ENCODE peak calls at places on chromosomes 12 and 14, in five cellular contexts. G is HEK293T, W is H1, Y is HepG2, M is GM12878. A is an unnamed sample.

GRCh38 chr14:51653096-51653814 is 1.5 kb downstream of the FRMD6 start:
- DNase-seq in G (peak; percentile 16), W (no peak), Y (no peak), M (no peak), A (no peak)

GRCh38 chr12:50572760-50573159 is 68.0 kb downstream of the DIP2B start:
- DNase-seq in G (no peak), W (no peak), Y (no peak), M (no peak), A (no peak)

GRCh38 chr14:91649930-91650329 is 82.0 kb downstream of the CATSPERB start:
- DNase-seq in G (peak; percentile 42), W (no peak), Y (peak; percentile 13), M (no peak), A (peak; percentile 8)

GRCh38 chr12:85920324-85920947 is 46.3 kb downstream of the NTS start:
- DNase-seq in G (peak; percentile 17), W (no peak), Y (peak; percentile 12), M (no peak), A (peak; percentile 9)

GRCh38 chr14:74573421-74574091 is 38.5 kb downstream of the LTBP2 start:
- DNase-seq in G (no peak), W (no peak), Y (no peak), M (no peak), A (no peak)

GRCh38 chr12:124947561-124948398 is 33.3 kb upstream of the UBC start:
- DNase-seq in G (no peak), W (no peak), Y (no peak), M (no peak), A (no peak)

GRCh38 chr12:107091989-107092641 is 1.2 kb downstream of the CRY1 start:
- DNase-seq in G (peak; percentile 69), W (no peak), Y (peak; percentile 86), M (peak; percentile 21), A (peak; percentile 82)

GRCh38 chr12:76255692-76256091 is 92.5 kb downstream of the BBS10 start:
- DNase-seq in G (no peak), W (no peak), Y (no peak), M (no peak), A (no peak)

GRCh38 chr12:76611533-76611932 is 52.0 kb upstream of the OSBPL8 start:
- DNase-seq in G (no peak), W (no peak), Y (no peak), M (no peak), A (no peak)

GRCh38 chr12:20695232-20695631 is at the start of gene SLCO1C1:
- DNase-seq in G (no peak), W (peak; percentile 54), Y (no peak), M (no peak), A (peak; percentile 46)

GRCh38 chr12:129676411-129676810 is 227.4 kb downstream of the TMEM132D start:
- DNase-seq in G (no peak), W (no peak), Y (no peak), M (no peak), A (no peak)

GRCh38 chr12:116818341-116818856 is 62.8 kb downstream of the HRK start:
- DNase-seq in G (no peak), W (no peak), Y (no peak), M (no peak), A (no peak)

GRCh38 chr14:95290769-95291440 is 28.8 kb downstream of the CLMN start:
- DNase-seq in G (no peak), W (no peak), Y (no peak), M (no peak), A (no peak)

GRCh38 chr12:121245951-121246350 is 36.0 kb downstream of the P2RX4 start:
- DNase-seq in G (no peak), W (no peak), Y (no peak), M (no peak), A (no peak)

GRCh38 chr14:75022655-75023054 is 19.9 kb downstream of the EIF2B2 start:
- DNase-seq in G (peak; percentile 49), W (no peak), Y (peak; percentile 40), M (no peak), A (no peak)

GRCh38 chr14:52961060-52961639 is 10.3 kb upstream of the FERMT2 start:
- DNase-seq in G (peak; percentile 74), W (peak; percentile 56), Y (peak; percentile 70), M (peak; percentile 13), A (no peak)

GRCh38 chr12:64318605-64319004 is 72.0 kb downstream of the C12orf56 start:
- DNase-seq in G (no peak), W (peak; percentile 51), Y (peak; percentile 1), M (no peak), A (peak; percentile 84)

GRCh38 chr12:75814856-75815754 is 216.5 kb downstream of the PHLDA1 start:
- DNase-seq in G (no peak), W (no peak), Y (no peak), M (no peak), A (no peak)

GRCh38 chr12:74515849-74516248 is 21.8 kb upstream of the ATXN7L3B start:
- DNase-seq in G (no peak), W (no peak), Y (no peak), M (no peak), A (no peak)

GRCh38 chr12:77232045-77232444 is 166.7 kb upstream of the E2F7 start:
- DNase-seq in G (no peak), W (no peak), Y (no peak), M (no peak), A (no peak)

GRCh38 chr14:71319646-71320045 is 412.4 kb downstream of the PCNX1 start:
- DNase-seq in G (peak; percentile 39), W (no peak), Y (no peak), M (no peak), A (no peak)

GRCh38 chr12:54993181-54993835 is 8.7 kb upstream of the TESPA1 start:
- DNase-seq in G (peak; percentile 66), W (peak; percentile 55), Y (peak; percentile 59), M (no peak), A (peak; percentile 68)

GRCh38 chr14:100012478-100012925 is 52.7 kb upstream of the EVL start:
- DNase-seq in G (no peak), W (no peak), Y (no peak), M (peak; percentile 24), A (no peak)

GRCh38 chr14:83873626-83874025 is 1656.3 kb upstream of the FLRT2 start:
- DNase-seq in G (no peak), W (no peak), Y (no peak), M (no peak), A (no peak)

GRCh38 chr14:68734231-68734732 is 58.6 kb downstream of the ZFP36L1 start:
- DNase-seq in G (no peak), W (no peak), Y (no peak), M (peak; percentile 48), A (no peak)

DNA sequence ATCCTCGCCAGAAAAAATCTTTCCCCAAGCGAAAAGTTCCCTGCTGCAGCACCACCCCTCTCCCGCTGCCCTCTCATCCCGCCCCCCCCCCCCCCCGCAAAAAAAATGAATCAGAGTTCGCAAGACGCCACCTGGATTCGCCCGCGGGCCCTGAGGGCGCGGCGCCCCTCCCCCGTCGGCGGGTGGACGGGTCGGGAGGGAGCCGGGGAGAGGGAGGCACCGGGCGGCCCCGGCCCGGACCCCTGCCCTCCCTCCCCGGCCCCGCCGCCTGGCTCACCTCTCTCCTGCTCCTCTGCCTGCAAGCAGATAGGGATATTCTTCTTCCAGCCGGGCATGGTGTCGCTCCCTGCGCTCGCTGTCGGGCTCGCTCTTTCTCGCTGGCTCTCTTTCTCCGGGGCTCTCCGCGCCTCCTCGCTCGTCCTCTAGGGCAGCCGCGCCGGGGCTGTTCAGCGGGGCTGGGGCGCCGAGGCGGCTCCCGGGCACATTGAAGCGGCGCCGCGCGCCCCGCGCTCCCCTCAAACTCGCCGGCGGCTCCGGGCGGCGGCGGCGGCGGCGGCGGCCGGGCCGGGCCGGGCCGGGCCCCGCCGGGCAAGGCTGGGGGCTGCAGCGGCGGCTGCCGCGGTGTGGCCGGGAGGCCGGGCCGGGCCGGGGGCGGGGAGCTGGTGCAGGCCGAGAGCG is 200.2 kb upstream of the CAND1 start:
- DNase-seq in G (peak; percentile 52), W (peak; percentile 78), Y (peak; percentile 3), M (no peak), A (peak; percentile 55)
- TF ChIP-seq SUZ12 in G (no peak), W (no peak), Y (no peak), M (no peak), A (no peak)

DNA sequence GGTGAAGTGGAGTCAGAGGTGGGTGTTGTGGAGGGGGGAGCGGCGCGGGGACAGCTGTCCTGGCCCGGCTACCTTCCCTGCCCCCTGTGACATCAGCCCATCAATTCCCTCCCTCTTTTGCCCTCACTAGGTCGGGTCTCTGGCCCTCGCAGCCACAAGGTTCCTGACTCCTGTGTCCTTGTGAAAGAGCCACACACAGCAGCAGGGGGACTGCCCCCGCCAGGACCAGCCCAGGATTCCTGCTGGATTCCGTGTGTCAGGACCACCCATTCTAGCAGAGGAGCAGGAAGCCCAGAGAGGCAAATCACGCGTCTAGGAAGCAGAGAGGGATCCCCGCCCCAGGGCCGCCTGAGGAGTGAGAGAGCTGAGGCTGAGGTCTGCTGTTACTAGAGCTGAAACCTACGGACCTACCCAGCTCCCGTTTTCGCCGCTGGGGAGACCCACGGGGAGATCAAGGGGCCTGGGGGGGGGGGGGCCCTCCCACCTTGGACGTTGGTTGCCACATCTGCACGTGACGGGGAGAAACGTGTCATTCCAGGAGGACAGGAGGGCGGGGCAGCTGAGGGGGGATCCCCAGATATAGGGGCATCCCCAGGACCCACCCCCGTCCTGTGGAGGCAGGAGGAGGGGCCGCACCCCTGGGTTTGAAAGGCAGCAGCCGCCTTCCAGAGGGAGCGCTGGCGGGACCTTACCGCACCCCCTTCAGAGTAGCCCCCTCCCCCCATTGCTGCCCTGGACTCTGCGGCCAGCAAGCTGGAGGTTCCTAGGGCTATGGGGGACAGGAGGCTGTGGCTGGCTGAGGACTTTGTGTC is 12.5 kb upstream of the INF2 start:
- DNase-seq in G (no peak), W (peak; percentile 74), Y (peak; percentile 55), M (no peak), A (no peak)
- TF ChIP-seq SUZ12 in G (no peak), W (no peak), Y (no peak), M (no peak), A (no peak)

DNA sequence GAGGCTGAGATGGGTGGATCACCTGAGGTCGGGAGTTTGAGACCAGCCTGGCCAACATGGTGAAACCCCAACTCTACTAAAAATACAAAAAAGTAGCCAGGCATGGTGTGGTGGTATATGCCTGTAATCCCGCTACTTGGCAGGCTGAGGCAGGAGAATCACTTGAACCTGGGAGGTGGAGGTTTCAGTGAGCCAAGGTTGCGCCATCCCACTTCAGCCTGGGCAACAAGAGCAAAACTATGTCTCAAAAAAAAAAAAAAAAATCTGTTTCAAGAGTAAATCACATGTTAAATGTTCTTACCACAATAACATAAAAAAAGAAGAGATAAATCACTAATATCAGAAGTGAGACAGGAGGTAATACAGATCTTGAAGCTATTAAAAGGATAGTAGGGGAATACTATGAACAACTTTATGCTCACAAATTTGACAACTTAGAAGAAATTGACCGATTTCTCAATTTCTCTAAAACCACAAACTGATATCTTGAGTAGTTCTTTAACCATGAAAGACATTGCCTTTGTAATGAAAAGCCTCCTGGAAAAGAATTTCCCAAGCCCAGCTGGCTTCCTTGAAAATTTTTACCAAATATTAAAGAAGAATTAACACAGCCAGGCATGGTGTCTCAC is 37.7 kb downstream of the TAOK3 start:
- DNase-seq in G (no peak), W (no peak), Y (no peak), M (no peak), A (no peak)
- TF ChIP-seq SUZ12 in G (no peak), W (no peak), Y (no peak), M (no peak), A (no peak)

DNA sequence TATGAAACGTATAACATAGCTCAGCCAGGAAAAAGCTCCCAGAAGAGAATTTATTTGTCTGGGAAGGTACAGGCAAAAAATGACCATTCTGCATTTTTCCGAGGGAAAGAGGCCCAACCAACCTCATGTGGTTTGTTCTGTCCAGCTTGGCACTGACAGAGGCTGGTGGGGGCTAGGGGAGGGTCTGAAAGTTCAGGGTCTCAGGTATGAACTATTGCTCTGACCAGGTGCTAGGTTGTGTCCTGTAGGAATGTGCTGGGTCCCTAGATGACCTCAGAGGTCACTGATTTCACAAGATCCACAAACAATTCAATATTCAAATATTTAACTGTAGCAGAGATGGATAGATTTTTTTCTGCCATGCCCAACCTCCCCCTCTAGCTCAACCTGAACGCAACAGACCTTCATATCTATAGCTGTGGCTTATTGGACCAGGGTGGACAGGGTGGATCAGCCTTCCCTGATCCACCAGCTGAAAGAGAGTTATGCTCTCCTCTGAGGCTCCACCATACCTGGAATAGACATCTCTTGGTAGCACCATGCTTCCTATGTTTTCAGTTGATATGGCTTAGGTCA is 32.9 kb upstream of the IFT81 start:
- DNase-seq in G (no peak), W (no peak), Y (peak; percentile 90), M (no peak), A (no peak)
- TF ChIP-seq SUZ12 in G (no peak), W (no peak), Y (no peak), M (no peak), A (no peak)

A was measured in NT2/D1.